ENCODE peak calls at places on chromosomes 13 and 19, in nine cellular contexts. One of them, this sample, is unnamed.

GRCh38 chr19:18353378-18354005 is 13.1 kb downstream of the PGPEP1 start:
- DNase-seq in GM12878: no peak
- DNase-seq in transverse colon: no peak
- DNase-seq in heart right ventricle: no peak
- DNase-seq in stomach: no peak
- DNase-seq in IMR-90: no peak
- DNase-seq in uterus: no peak
- DNase-seq in mucosa of descending colon: no peak
- DNase-seq in tibial nerve: no peak
- DNase-seq in this sample: no peak

GRCh38 chr19:48645652-48646191 is at the start of gene CA11:
- DNase-seq in IMR-90: no peak
- DNase-seq in mucosa of descending colon: no peak
- DNase-seq in transverse colon: no peak
- DNase-seq in heart right ventricle: no peak
- DNase-seq in tibial nerve: no peak
- DNase-seq in GM12878: no peak
- DNase-seq in uterus: no peak
- DNase-seq in stomach: no peak
- DNase-seq in this sample: no peak

GRCh38 chr13:64274481-64275217 is 2859.0 kb upstream of the PCDH20 start:
- DNase-seq in stomach: no peak
- DNase-seq in heart right ventricle: no peak
- DNase-seq in IMR-90: peak
- DNase-seq in transverse colon: no peak
- DNase-seq in uterus: no peak
- DNase-seq in GM12878: no peak
- DNase-seq in tibial nerve: no peak
- DNase-seq in mucosa of descending colon: no peak
- DNase-seq in this sample: peak

GRCh38 chr19:54631489-54631888 is 1.2 kb downstream of the LILRB1 start:
- DNase-seq in uterus: no peak
- DNase-seq in stomach: no peak
- DNase-seq in tibial nerve: no peak
- DNase-seq in heart right ventricle: no peak
- DNase-seq in mucosa of descending colon: no peak
- DNase-seq in transverse colon: no peak
- DNase-seq in GM12878: no peak
- DNase-seq in IMR-90: no peak
- DNase-seq in this sample: no peak

GRCh38 chr13:39379667-39380655 is 223.0 kb downstream of the LHFPL6 start:
- DNase-seq in heart right ventricle: no peak
- DNase-seq in GM12878: no peak
- DNase-seq in tibial nerve: no peak
- DNase-seq in stomach: no peak
- DNase-seq in transverse colon: no peak
- DNase-seq in uterus: no peak
- DNase-seq in IMR-90: peak
- DNase-seq in mucosa of descending colon: no peak
- DNase-seq in this sample: peak

GRCh38 chr19:14368011-14368513 is 13.2 kb upstream of the ADGRE5 start:
- DNase-seq in tibial nerve: no peak
- DNase-seq in stomach: no peak
- DNase-seq in GM12878: no peak
- DNase-seq in heart right ventricle: no peak
- DNase-seq in transverse colon: no peak
- DNase-seq in uterus: no peak
- DNase-seq in IMR-90: no peak
- DNase-seq in mucosa of descending colon: no peak
- DNase-seq in this sample: no peak

GRCh38 chr13:112837371-112838037 is 131.5 kb upstream of the MCF2L start:
- DNase-seq in mucosa of descending colon: no peak
- DNase-seq in tibial nerve: no peak
- DNase-seq in uterus: no peak
- DNase-seq in stomach: no peak
- DNase-seq in GM12878: no peak
- DNase-seq in heart right ventricle: peak
- DNase-seq in transverse colon: no peak
- DNase-seq in IMR-90: no peak
- DNase-seq in this sample: no peak

GRCh38 chr19:8449830-8450229 is 5.1 kb downstream of the HNRNPM start:
- DNase-seq in mucosa of descending colon: no peak
- DNase-seq in tibial nerve: no peak
- DNase-seq in transverse colon: no peak
- DNase-seq in GM12878: no peak
- DNase-seq in uterus: no peak
- DNase-seq in stomach: no peak
- DNase-seq in IMR-90: no peak
- DNase-seq in heart right ventricle: no peak
- DNase-seq in this sample: peak

GRCh38 chr19:51020988-51021651 is 1.6 kb upstream of the KLK10 start:
- DNase-seq in uterus: no peak
- DNase-seq in heart right ventricle: peak
- DNase-seq in transverse colon: no peak
- DNase-seq in GM12878: no peak
- DNase-seq in mucosa of descending colon: no peak
- DNase-seq in stomach: peak
- DNase-seq in tibial nerve: no peak
- DNase-seq in IMR-90: peak
- DNase-seq in this sample: peak

GRCh38 chr13:26062853-26063444 is 11.1 kb upstream of the SHISA2 start:
- DNase-seq in stomach: peak
- DNase-seq in transverse colon: peak
- DNase-seq in uterus: no peak
- DNase-seq in mucosa of descending colon: no peak
- DNase-seq in tibial nerve: no peak
- DNase-seq in GM12878: no peak
- DNase-seq in heart right ventricle: peak
- DNase-seq in IMR-90: peak
- DNase-seq in this sample: peak

GRCh38 chr19:18674616-18675015 is 8.9 kb upstream of the CRTC1 start:
- DNase-seq in heart right ventricle: peak
- DNase-seq in GM12878: no peak
- DNase-seq in tibial nerve: no peak
- DNase-seq in uterus: no peak
- DNase-seq in stomach: no peak
- DNase-seq in IMR-90: peak
- DNase-seq in transverse colon: peak
- DNase-seq in mucosa of descending colon: no peak
- DNase-seq in this sample: no peak

GRCh38 chr19:17671906-17672305 is 16.2 kb downstream of the UNC13A start:
- DNase-seq in tibial nerve: no peak
- DNase-seq in transverse colon: no peak
- DNase-seq in mucosa of descending colon: no peak
- DNase-seq in stomach: no peak
- DNase-seq in uterus: no peak
- DNase-seq in IMR-90: peak
- DNase-seq in GM12878: no peak
- DNase-seq in heart right ventricle: no peak
- DNase-seq in this sample: peak

GRCh38 chr13:51549050-51549449 is 35.2 kb upstream of the WDFY2 start:
- DNase-seq in GM12878: peak
- DNase-seq in stomach: no peak
- DNase-seq in IMR-90: no peak
- DNase-seq in tibial nerve: no peak
- DNase-seq in transverse colon: no peak
- DNase-seq in uterus: no peak
- DNase-seq in mucosa of descending colon: no peak
- DNase-seq in heart right ventricle: no peak
- DNase-seq in this sample: peak

GRCh38 chr13:105929486-105929885 is 606.0 kb downstream of the EFNB2 start:
- DNase-seq in GM12878: no peak
- DNase-seq in uterus: no peak
- DNase-seq in tibial nerve: no peak
- DNase-seq in mucosa of descending colon: no peak
- DNase-seq in IMR-90: no peak
- DNase-seq in heart right ventricle: no peak
- DNase-seq in transverse colon: no peak
- DNase-seq in stomach: no peak
- DNase-seq in this sample: no peak

GRCh38 chr13:99086149-99086868 is 108.4 kb upstream of the DOCK9 start:
- DNase-seq in GM12878: no peak
- DNase-seq in uterus: peak
- DNase-seq in mucosa of descending colon: peak
- DNase-seq in IMR-90: peak
- DNase-seq in tibial nerve: no peak
- DNase-seq in heart right ventricle: peak
- DNase-seq in transverse colon: peak
- DNase-seq in stomach: peak
- DNase-seq in this sample: peak
- H3K4me3 ChIP-seq in GM12878: peak
- H3K4me3 ChIP-seq in uterus: peak
- H3K4me3 ChIP-seq in mucosa of descending colon: peak
- H3K4me3 ChIP-seq in IMR-90: peak
- H3K4me3 ChIP-seq in tibial nerve: peak
- H3K4me3 ChIP-seq in heart right ventricle: peak
- H3K4me3 ChIP-seq in transverse colon: peak
- H3K4me3 ChIP-seq in stomach: peak
- H3K4me3 ChIP-seq in this sample: peak

GRCh38 chr19:30670562-30671513 is 298.7 kb downstream of the ZNF536 start:
- DNase-seq in heart right ventricle: no peak
- DNase-seq in stomach: peak
- DNase-seq in tibial nerve: no peak
- DNase-seq in IMR-90: no peak
- DNase-seq in GM12878: no peak
- DNase-seq in uterus: no peak
- DNase-seq in mucosa of descending colon: no peak
- DNase-seq in transverse colon: no peak
- DNase-seq in this sample: no peak
- TF ChIP-seq CTCF in heart right ventricle: no peak
- TF ChIP-seq CTCF in stomach: no peak
- TF ChIP-seq CTCF in tibial nerve: no peak
- TF ChIP-seq CTCF in IMR-90: no peak
- TF ChIP-seq CTCF in GM12878: no peak
- TF ChIP-seq CTCF in uterus: no peak
- TF ChIP-seq CTCF in mucosa of descending colon: no peak
- TF ChIP-seq CTCF in transverse colon: no peak
- TF ChIP-seq CTCF in this sample: no peak

GRCh38 chr19:32041681-32042292 is 303.6 kb upstream of the ZNF507 start:
- DNase-seq in GM12878: no peak
- DNase-seq in IMR-90: peak
- DNase-seq in mucosa of descending colon: peak
- DNase-seq in stomach: no peak
- DNase-seq in tibial nerve: no peak
- DNase-seq in heart right ventricle: peak
- DNase-seq in transverse colon: peak
- DNase-seq in uterus: peak
- DNase-seq in this sample: peak
- H3K4me3 ChIP-seq in GM12878: no peak
- H3K4me3 ChIP-seq in IMR-90: peak
- H3K4me3 ChIP-seq in mucosa of descending colon: no peak
- H3K4me3 ChIP-seq in stomach: peak
- H3K4me3 ChIP-seq in tibial nerve: no peak
- H3K4me3 ChIP-seq in heart right ventricle: no peak
- H3K4me3 ChIP-seq in transverse colon: peak
- H3K4me3 ChIP-seq in uterus: peak
- H3K4me3 ChIP-seq in this sample: no peak

DNA sequence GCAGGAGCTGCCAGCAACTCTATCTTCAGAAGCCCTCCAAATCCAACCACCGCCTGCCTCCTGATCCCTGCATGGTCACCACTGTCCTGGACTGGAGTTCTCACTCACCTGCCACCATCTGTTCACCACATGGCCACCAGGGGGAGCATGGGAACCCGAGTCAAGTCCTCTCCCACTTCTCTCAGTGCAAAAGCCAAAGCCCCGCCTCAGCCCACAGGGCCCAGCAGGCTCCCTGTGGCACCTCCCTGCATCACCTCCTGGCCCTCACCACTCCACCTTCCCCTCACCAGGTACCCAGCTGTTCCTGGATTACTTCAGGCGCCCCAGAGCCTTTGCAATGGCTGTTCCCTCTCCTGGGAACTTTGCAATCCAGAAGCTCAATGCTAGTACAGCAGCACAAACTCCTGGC is 5.3 kb downstream of the DHPS start:
- DNase-seq in mucosa of descending colon: peak
- DNase-seq in GM12878: no peak
- DNase-seq in tibial nerve: peak
- DNase-seq in transverse colon: peak
- DNase-seq in stomach: peak
- DNase-seq in IMR-90: peak
- DNase-seq in uterus: peak
- DNase-seq in heart right ventricle: peak
- DNase-seq in this sample: peak
- TF ChIP-seq CTCF in mucosa of descending colon: peak
- TF ChIP-seq CTCF in GM12878: peak
- TF ChIP-seq CTCF in tibial nerve: peak
- TF ChIP-seq CTCF in transverse colon: peak
- TF ChIP-seq CTCF in stomach: peak
- TF ChIP-seq CTCF in IMR-90: peak
- TF ChIP-seq CTCF in uterus: peak
- TF ChIP-seq CTCF in heart right ventricle: peak
- TF ChIP-seq CTCF in this sample: peak

GRCh38 chr19:12295191-12295590 is 508 bp upstream of the ZNF44 start:
- DNase-seq in GM12878: no peak
- DNase-seq in tibial nerve: no peak
- DNase-seq in heart right ventricle: no peak
- DNase-seq in transverse colon: no peak
- DNase-seq in mucosa of descending colon: no peak
- DNase-seq in IMR-90: no peak
- DNase-seq in uterus: no peak
- DNase-seq in stomach: no peak
- DNase-seq in this sample: no peak
- H3K4me3 ChIP-seq in GM12878: peak
- H3K4me3 ChIP-seq in tibial nerve: peak
- H3K4me3 ChIP-seq in heart right ventricle: peak
- H3K4me3 ChIP-seq in transverse colon: peak
- H3K4me3 ChIP-seq in mucosa of descending colon: peak
- H3K4me3 ChIP-seq in IMR-90: peak
- H3K4me3 ChIP-seq in uterus: peak
- H3K4me3 ChIP-seq in stomach: peak
- H3K4me3 ChIP-seq in this sample: peak

GRCh38 chr13:99967884-99968520 is 3.6 kb downstream of the ZIC5 start:
- DNase-seq in mucosa of descending colon: no peak
- DNase-seq in stomach: no peak
- DNase-seq in transverse colon: no peak
- DNase-seq in uterus: no peak
- DNase-seq in heart right ventricle: no peak
- DNase-seq in GM12878: no peak
- DNase-seq in tibial nerve: no peak
- DNase-seq in IMR-90: no peak
- DNase-seq in this sample: no peak
- TF ChIP-seq CTCF in mucosa of descending colon: no peak
- TF ChIP-seq CTCF in stomach: no peak
- TF ChIP-seq CTCF in transverse colon: no peak
- TF ChIP-seq CTCF in uterus: no peak
- TF ChIP-seq CTCF in heart right ventricle: no peak
- TF ChIP-seq CTCF in GM12878: no peak
- TF ChIP-seq CTCF in tibial nerve: no peak
- TF ChIP-seq CTCF in IMR-90: no peak
- TF ChIP-seq CTCF in this sample: no peak

DNA sequence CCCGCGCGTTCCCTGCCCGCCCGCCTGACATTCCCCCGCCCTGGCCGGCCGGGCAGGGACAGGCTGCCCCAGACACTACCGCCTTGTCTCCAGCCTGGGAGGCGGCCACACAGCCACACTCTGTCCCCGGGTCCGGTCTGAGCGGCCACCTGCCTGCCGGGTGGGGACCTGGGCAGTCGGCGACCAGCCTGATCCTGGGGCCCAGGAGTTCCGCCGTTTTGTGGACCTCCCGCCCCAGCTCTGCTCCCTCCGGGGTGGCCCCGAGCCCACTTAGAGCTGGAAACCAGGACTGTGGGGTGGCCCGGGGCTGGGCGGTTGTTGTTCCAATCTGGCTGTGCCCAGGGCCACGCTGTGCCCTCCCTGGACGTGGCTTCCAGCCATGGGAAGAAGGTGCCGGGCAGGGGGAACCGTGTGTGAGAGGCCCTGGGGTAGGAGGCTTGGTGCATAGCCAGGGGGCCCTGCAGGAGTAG is 12.0 kb downstream of the PALM start:
- DNase-seq in heart right ventricle: no peak
- DNase-seq in stomach: no peak
- DNase-seq in GM12878: no peak
- DNase-seq in uterus: no peak
- DNase-seq in mucosa of descending colon: no peak
- DNase-seq in IMR-90: no peak
- DNase-seq in tibial nerve: no peak
- DNase-seq in transverse colon: no peak
- DNase-seq in this sample: no peak
- H3K4me3 ChIP-seq in heart right ventricle: no peak
- H3K4me3 ChIP-seq in stomach: no peak
- H3K4me3 ChIP-seq in GM12878: no peak
- H3K4me3 ChIP-seq in uterus: no peak
- H3K4me3 ChIP-seq in mucosa of descending colon: no peak
- H3K4me3 ChIP-seq in IMR-90: no peak
- H3K4me3 ChIP-seq in tibial nerve: no peak
- H3K4me3 ChIP-seq in transverse colon: no peak
- H3K4me3 ChIP-seq in this sample: no peak

This sample was measured in epithelial cell of esophagus.